ENCODE peak calls at places on chromosomes 1 and 21, in seven cellular contexts. K, G, T, A, H, M and F are unnamed samples.

GRCh38 chr1:31839662-31840343 is 24.0 kb upstream of the SPOCD1 start:
- DNase-seq in M (no peak), T (no peak), A (no peak), K (no peak), G (no peak), H (no peak), F (no peak)

GRCh38 chr1:225846331-225847310 is 35.6 kb downstream of the TMEM63A start:
- DNase-seq in T (no peak), A (no peak), K (peak; percentile 31), G (no peak), M (no peak), H (no peak), F (no peak)

GRCh38 chr1:100606438-100606837 is 68.5 kb downstream of the GPR88 start:
- DNase-seq in H (peak; percentile 27), K (peak; percentile 57), M (peak; percentile 17), A (peak; percentile 39), T (no peak), G (no peak), F (peak; percentile 49)

GRCh38 chr1:94342416-94342815 is 75.8 kb upstream of the ABCD3 start:
- DNase-seq in H (no peak), K (no peak), A (no peak), G (no peak), T (no peak), M (no peak), F (no peak)

GRCh38 chr1:57192256-57192655 is 226.4 kb upstream of the C8B start:
- DNase-seq in T (no peak), K (no peak), H (no peak), A (no peak), M (no peak), G (no peak), F (no peak)

GRCh38 chr1:230362949-230363348 is 63.2 kb downstream of the PGBD5 start:
- DNase-seq in H (no peak), T (no peak), K (no peak), M (no peak), G (no peak), A (no peak), F (no peak)

GRCh38 chr1:231420959-231421615 is 1.0 kb downstream of the EGLN1 start:
- DNase-seq in T (no peak), G (peak; percentile 7), K (peak; percentile 84), A (peak; percentile 59), M (peak; percentile 51), H (peak; percentile 28), F (peak; percentile 48)

GRCh38 chr1:108316545-108316944 is 72.7 kb upstream of the NBPF4 start:
- DNase-seq in M (no peak), A (no peak), H (no peak), K (no peak), G (no peak), T (no peak), F (no peak)

GRCh38 chr1:190754769-190755168 is 277.1 kb upstream of the BRINP3 start:
- DNase-seq in G (no peak), T (peak; percentile 1), K (no peak), M (no peak), H (no peak), A (no peak), F (no peak)

GRCh38 chr1:61013189-61013952 is 69.0 kb upstream of the NFIA start:
- DNase-seq in M (no peak), H (no peak), G (no peak), K (no peak), T (no peak), A (no peak), F (no peak)

GRCh38 chr1:18630511-18631495 is at the start of gene PAX7:
- DNase-seq in M (no peak), H (no peak), G (no peak), K (no peak), A (no peak), T (no peak), F (no peak)

GRCh38 chr1:10975567-10976326 is 36.7 kb upstream of the TARDBP start:
- DNase-seq in K (no peak), G (no peak), M (peak; percentile 57), A (peak; percentile 41), T (peak; percentile 30), H (peak; percentile 48), F (no peak)

GRCh38 chr1:153387785-153388184 is 3.1 kb downstream of the S100A8 start:
- DNase-seq in A (no peak), M (no peak), H (no peak), K (no peak), T (no peak), G (no peak), F (no peak)

GRCh38 chr1:153392822-153393221 is 1.9 kb upstream of the S100A8 start:
- DNase-seq in K (no peak), T (no peak), H (no peak), A (no peak), G (no peak), M (no peak), F (no peak)

GRCh38 chr1:153390938-153391710 is at the start of gene S100A8:
- DNase-seq in A (peak; percentile 85), M (peak; percentile 24), K (peak; percentile 81), H (no peak), T (no peak), G (no peak), F (peak; percentile 43)

GRCh38 chr1:153389394-153389793 is 1.5 kb downstream of the S100A8 start:
- DNase-seq in A (no peak), H (no peak), G (no peak), K (no peak), T (no peak), M (no peak), F (no peak)

GRCh38 chr1:153389978-153390879 is 644 bp downstream of the S100A8 start:
- DNase-seq in A (no peak), G (no peak), K (no peak), H (no peak), T (no peak), M (no peak), F (no peak)
- H3K4me3 ChIP-seq in A (no peak overlapping the region), G (peak overlapping the region; percentile 61), K (no peak overlapping the region), H (no peak overlapping the region), T (no peak overlapping the region), M (no peak overlapping the region), F (no peak overlapping the region)

GRCh38 chr1:80050523-80050922 is 1044.0 kb upstream of the ADGRL4 start:
- DNase-seq in T (no peak), A (no peak), K (peak; percentile 45), H (no peak), M (no peak), G (no peak), F (peak; percentile 14)

GRCh38 chr1:80048706-80049105 is 1042.2 kb upstream of the ADGRL4 start:
- DNase-seq in A (no peak), K (no peak), H (no peak), G (no peak), M (no peak), T (no peak), F (no peak)

GRCh38 chr1:80047791-80048190 is 1041.3 kb upstream of the ADGRL4 start:
- DNase-seq in M (no peak), K (no peak), A (no peak), H (no peak), G (no peak), T (no peak), F (no peak)

GRCh38 chr1:80053613-80054012 is 1047.1 kb upstream of the ADGRL4 start:
- DNase-seq in A (no peak), K (no peak), T (no peak), M (no peak), H (no peak), G (no peak), F (no peak)

DNA sequence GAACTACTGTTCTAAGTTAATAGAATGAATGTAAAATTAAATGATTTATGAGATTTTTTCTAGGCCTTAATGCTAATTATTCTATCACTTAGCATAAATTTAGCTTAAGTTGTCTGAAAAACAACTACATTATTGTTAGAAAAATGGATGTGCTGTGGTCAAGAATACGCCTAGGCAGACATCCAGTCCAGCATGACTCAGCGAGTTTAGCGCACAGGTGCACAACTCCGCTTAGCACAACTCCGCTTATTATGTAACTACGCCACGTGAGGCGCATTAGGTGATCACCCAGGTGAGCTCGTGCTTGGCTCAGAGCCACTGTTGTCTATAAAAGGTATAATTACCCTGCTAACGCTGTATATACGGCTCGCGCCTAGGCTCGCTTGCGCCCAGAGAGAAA is 1043.6 kb upstream of the ADGRL4 start:
- DNase-seq in K (no peak), A (no peak), H (no peak), M (no peak), G (no peak), T (no peak), F (peak; percentile 17)
- H3K9me3 ChIP-seq in K (no peaks in the 10 kb centered on the region), A (no peaks in the 10 kb centered on the region), H (no peaks in the 10 kb centered on the region), M (no peaks in the 10 kb centered on the region), G (peaks cover 4% of the 10 kb centered on the region), T (no peaks in the 10 kb centered on the region), F (no peaks in the 10 kb centered on the region)

GRCh38 chr1:206924549-206925115 is 2.9 kb upstream of the FCMR start:
- DNase-seq in A (no peak), H (no peak), M (no peak), K (no peak), G (no peak), T (no peak), F (no peak)

GRCh38 chr1:206922524-206922923 is 783 bp upstream of the FCMR start:
- DNase-seq in A (no peak), K (no peak), T (no peak), G (no peak), H (no peak), M (no peak), F (no peak)

GRCh38 chr1:206923961-206924548 is 2.3 kb upstream of the FCMR start:
- DNase-seq in A (no peak), H (no peak), T (no peak), M (no peak), G (no peak), K (no peak), F (no peak)

GRCh38 chr1:206923009-206923960 is 1.5 kb upstream of the FCMR start:
- DNase-seq in T (no peak), M (peak; percentile 67), K (no peak), A (no peak), G (peak; percentile 44), H (no peak), F (no peak)

GRCh38 chr1:206921772-206922265 is at the start of gene FCMR:
- DNase-seq in H (no peak), G (no peak), M (peak; percentile 41), K (no peak), A (no peak), T (no peak), F (peak; percentile 28)
- TF ChIP-seq POLR2A in H (no peak), G (peak; percentile 70), M (peak; percentile 61), K (no peak), A (no peak), T (no peak), F (no peak)

DNA sequence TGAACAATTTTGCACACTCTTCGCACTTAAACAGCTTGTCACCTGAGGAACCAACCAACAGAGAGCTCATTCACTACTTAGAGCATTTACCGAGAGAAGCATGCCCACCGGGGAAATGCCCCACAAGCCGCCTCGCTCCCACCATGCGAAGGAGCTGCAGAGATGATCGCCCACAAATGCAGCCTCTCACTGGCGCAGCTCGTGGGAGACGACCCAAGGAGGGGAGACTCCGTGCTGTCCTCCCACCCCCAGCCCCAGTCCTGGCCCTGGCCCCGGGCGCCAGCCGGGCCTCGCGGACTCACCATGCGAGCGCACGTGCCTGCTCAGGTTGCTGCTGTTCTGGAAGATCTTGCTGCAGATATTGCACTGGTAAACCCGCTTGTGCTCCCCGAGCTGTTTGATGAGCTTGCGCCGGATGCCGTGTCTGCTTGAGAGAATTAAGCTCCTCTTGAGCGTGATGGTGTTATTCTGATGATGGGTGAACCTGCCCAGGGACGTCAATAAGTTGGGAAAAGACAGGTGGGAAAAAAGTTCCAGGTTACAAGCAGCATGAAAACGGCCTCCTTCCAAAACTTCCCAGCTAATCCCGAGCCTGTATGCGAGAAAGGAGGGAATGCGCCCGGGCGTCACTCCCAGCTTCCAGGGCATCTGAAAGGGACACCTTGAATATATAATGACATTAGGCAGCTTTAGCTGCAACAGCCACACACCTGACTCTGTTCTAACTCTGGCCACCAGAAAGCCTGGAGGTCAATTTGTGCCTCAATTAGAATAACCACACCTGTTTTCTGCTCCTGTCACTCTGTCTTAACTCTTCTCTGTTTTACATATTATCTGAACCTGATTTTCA is 42.8 kb downstream of the PRDM15 start:
- DNase-seq in K (no peak), M (no peak), G (no peak), T (no peak), H (no peak), A (no peak), F (no peak)
- H3K4me3 ChIP-seq in K (no peak overlapping the region), M (no peak overlapping the region), G (no peak overlapping the region), T (no peak overlapping the region), H (no peak overlapping the region), A (no peak overlapping the region), F (no peak overlapping the region)